ENCODE peak calls at places on chromosome 21, in seven cellular contexts. One of them, this sample, is unnamed.

GRCh38 chr21:38488640-38489282 is 9.5 kb downstream of the ERG start:
- DNase-seq in GM23338: no peak
- DNase-seq in GM23248: no peak
- DNase-seq in HCT116: no peak
- DNase-seq in neural progenitor cell: no peak
- DNase-seq in hepatocyte: no peak
- DNase-seq in PC-3: peak
- DNase-seq in this sample: no peak

GRCh38 chr21:38498057-38498833 is at the start of gene ERG:
- DNase-seq in hepatocyte: no peak
- DNase-seq in neural progenitor cell: no peak
- DNase-seq in GM23338: no peak
- DNase-seq in HCT116: no peak
- DNase-seq in PC-3: no peak
- DNase-seq in GM23248: no peak
- DNase-seq in this sample: no peak

GRCh38 chr21:15164678-15165303 is 100.0 kb upstream of the NRIP1 start:
- DNase-seq in neural progenitor cell: no peak
- DNase-seq in HCT116: no peak
- DNase-seq in GM23248: peak
- DNase-seq in PC-3: peak
- DNase-seq in GM23338: no peak
- DNase-seq in hepatocyte: peak
- DNase-seq in this sample: no peak

GRCh38 chr21:33852495-33852894 is 63.1 kb downstream of the ATP5PO start:
- DNase-seq in hepatocyte: no peak
- DNase-seq in HCT116: no peak
- DNase-seq in GM23248: no peak
- DNase-seq in GM23338: no peak
- DNase-seq in PC-3: no peak
- DNase-seq in neural progenitor cell: no peak
- DNase-seq in this sample: no peak

GRCh38 chr21:38171723-38172344 is 85.0 kb upstream of the KCNJ15 start:
- DNase-seq in HCT116: no peak
- DNase-seq in GM23338: peak
- DNase-seq in PC-3: peak
- DNase-seq in neural progenitor cell: peak
- DNase-seq in GM23248: peak
- DNase-seq in hepatocyte: peak
- DNase-seq in this sample: no peak

GRCh38 chr21:30579351-30579750 is 10.8 kb downstream of the KRTAP22-2 start:
- DNase-seq in GM23338: peak
- DNase-seq in GM23248: no peak
- DNase-seq in neural progenitor cell: peak
- DNase-seq in HCT116: no peak
- DNase-seq in PC-3: no peak
- DNase-seq in hepatocyte: no peak
- DNase-seq in this sample: no peak

GRCh38 chr21:35303085-35303484 is 254.0 kb upstream of the RUNX1 start:
- DNase-seq in GM23248: peak
- DNase-seq in HCT116: peak
- DNase-seq in neural progenitor cell: no peak
- DNase-seq in hepatocyte: peak
- DNase-seq in PC-3: peak
- DNase-seq in GM23338: no peak
- DNase-seq in this sample: no peak

GRCh38 chr21:33894736-33895288 is 20.8 kb downstream of the ATP5PO start:
- DNase-seq in HCT116: peak
- DNase-seq in PC-3: peak
- DNase-seq in hepatocyte: peak
- DNase-seq in neural progenitor cell: peak
- DNase-seq in GM23338: peak
- DNase-seq in GM23248: peak
- DNase-seq in this sample: peak

GRCh38 chr21:37373539-37373938 is 7.0 kb downstream of the DYRK1A start:
- DNase-seq in GM23248: no peak
- DNase-seq in PC-3: peak
- DNase-seq in GM23338: no peak
- DNase-seq in hepatocyte: no peak
- DNase-seq in neural progenitor cell: no peak
- DNase-seq in HCT116: no peak
- DNase-seq in this sample: no peak

GRCh38 chr21:38807987-38808386 is 2.3 kb downstream of the ETS2 start:
- DNase-seq in neural progenitor cell: peak
- DNase-seq in GM23338: no peak
- DNase-seq in HCT116: no peak
- DNase-seq in hepatocyte: no peak
- DNase-seq in GM23248: no peak
- DNase-seq in PC-3: no peak
- DNase-seq in this sample: no peak

GRCh38 chr21:16072692-16073091 is 342.9 kb downstream of the USP25 start:
- DNase-seq in HCT116: no peak
- DNase-seq in GM23338: no peak
- DNase-seq in hepatocyte: peak
- DNase-seq in PC-3: peak
- DNase-seq in neural progenitor cell: no peak
- DNase-seq in GM23248: peak
- DNase-seq in this sample: no peak

GRCh38 chr21:34560609-34561008 is 48.6 kb upstream of the KCNE1 start:
- DNase-seq in HCT116: no peak
- DNase-seq in GM23338: no peak
- DNase-seq in hepatocyte: no peak
- DNase-seq in neural progenitor cell: no peak
- DNase-seq in PC-3: no peak
- DNase-seq in GM23248: no peak
- DNase-seq in this sample: no peak

GRCh38 chr21:43687566-43688395 is 28.4 kb downstream of the RRP1B start:
- DNase-seq in hepatocyte: no peak
- DNase-seq in GM23338: no peak
- DNase-seq in neural progenitor cell: no peak
- DNase-seq in GM23248: no peak
- DNase-seq in HCT116: no peak
- DNase-seq in PC-3: no peak
- DNase-seq in this sample: no peak

GRCh38 chr21:34112316-34113033 is 39.1 kb downstream of the MRPS6 start:
- DNase-seq in HCT116: no peak
- DNase-seq in GM23248: no peak
- DNase-seq in PC-3: no peak
- DNase-seq in GM23338: no peak
- DNase-seq in neural progenitor cell: no peak
- DNase-seq in hepatocyte: no peak
- DNase-seq in this sample: no peak

GRCh38 chr21:31557956-31558838 is 101.3 kb upstream of the SOD1 start:
- DNase-seq in HCT116: no peak
- DNase-seq in GM23338: peak
- DNase-seq in hepatocyte: peak
- DNase-seq in PC-3: peak
- DNase-seq in neural progenitor cell: peak
- DNase-seq in GM23248: peak
- DNase-seq in this sample: peak

GRCh38 chr21:19999369-20000272 is 998.6 kb upstream of the NCAM2 start:
- DNase-seq in hepatocyte: peak
- DNase-seq in neural progenitor cell: no peak
- DNase-seq in HCT116: no peak
- DNase-seq in GM23338: no peak
- DNase-seq in PC-3: no peak
- DNase-seq in GM23248: no peak
- DNase-seq in this sample: no peak

GRCh38 chr21:15638856-15639549 is 90.8 kb upstream of the USP25 start:
- DNase-seq in HCT116: no peak
- DNase-seq in GM23248: no peak
- DNase-seq in neural progenitor cell: no peak
- DNase-seq in PC-3: peak
- DNase-seq in GM23338: no peak
- DNase-seq in hepatocyte: peak
- DNase-seq in this sample: no peak

GRCh38 chr21:25400427-25400826 is 206.9 kb downstream of the MRPL39 start:
- DNase-seq in HCT116: no peak
- DNase-seq in PC-3: no peak
- DNase-seq in neural progenitor cell: no peak
- DNase-seq in hepatocyte: no peak
- DNase-seq in GM23338: no peak
- DNase-seq in GM23248: no peak
- DNase-seq in this sample: no peak

DNA sequence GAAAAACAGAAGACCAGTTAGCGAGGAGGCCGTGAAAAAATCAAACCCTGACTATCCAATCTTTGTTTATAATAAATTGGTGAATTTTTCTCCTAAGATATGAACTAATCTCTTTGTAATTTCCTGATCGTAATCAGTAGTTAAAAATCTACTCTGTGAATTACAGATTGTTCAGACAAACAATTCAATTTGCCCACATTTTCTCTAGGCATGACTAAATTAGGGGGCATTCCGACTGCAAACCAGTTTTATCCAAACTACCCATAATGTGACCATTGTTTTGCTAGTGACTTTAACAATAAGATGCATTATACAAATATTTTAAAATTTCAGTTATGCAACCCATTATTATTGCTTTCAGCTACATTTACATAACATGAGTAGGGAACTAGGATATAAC is 546.9 kb upstream of the ADAMTS5 start:
- DNase-seq in GM23248: no peak
- DNase-seq in GM23338: no peak
- DNase-seq in HCT116: no peak
- DNase-seq in hepatocyte: no peak
- DNase-seq in neural progenitor cell: no peak
- DNase-seq in PC-3: no peak
- DNase-seq in this sample: no peak
- H3K4me2 ChIP-seq in GM23248: no peak
- H3K4me2 ChIP-seq in GM23338: no peak
- H3K4me2 ChIP-seq in HCT116: no peak
- H3K4me2 ChIP-seq in hepatocyte: no peak
- H3K4me2 ChIP-seq in neural progenitor cell: no peak
- H3K4me2 ChIP-seq in PC-3: no peak
- H3K4me2 ChIP-seq in this sample: no peak

GRCh38 chr21:44706026-44706705 is 5.2 kb downstream of the TSPEAR start:
- DNase-seq in HCT116: no peak
- DNase-seq in hepatocyte: no peak
- DNase-seq in GM23248: no peak
- DNase-seq in neural progenitor cell: no peak
- DNase-seq in GM23338: peak
- DNase-seq in PC-3: no peak
- DNase-seq in this sample: no peak
- TF ChIP-seq EZH2 in HCT116: no peak
- TF ChIP-seq EZH2 in hepatocyte: no peak
- TF ChIP-seq EZH2 in GM23248: no peak
- TF ChIP-seq EZH2 in neural progenitor cell: no peak
- TF ChIP-seq EZH2 in GM23338: no peak
- TF ChIP-seq EZH2 in PC-3: no peak
- TF ChIP-seq EZH2 in this sample: no peak

GRCh38 chr21:29017639-29018237 is 1.4 kb downstream of the RWDD2B start:
- DNase-seq in hepatocyte: no peak
- DNase-seq in HCT116: no peak
- DNase-seq in GM23248: peak
- DNase-seq in GM23338: no peak
- DNase-seq in neural progenitor cell: no peak
- DNase-seq in PC-3: no peak
- DNase-seq in this sample: no peak

GRCh38 chr21:29022141-29022540 is 2.3 kb upstream of the USP16 start:
- DNase-seq in GM23248: peak
- DNase-seq in hepatocyte: no peak
- DNase-seq in neural progenitor cell: no peak
- DNase-seq in GM23338: no peak
- DNase-seq in HCT116: no peak
- DNase-seq in PC-3: peak
- DNase-seq in this sample: no peak

DNA sequence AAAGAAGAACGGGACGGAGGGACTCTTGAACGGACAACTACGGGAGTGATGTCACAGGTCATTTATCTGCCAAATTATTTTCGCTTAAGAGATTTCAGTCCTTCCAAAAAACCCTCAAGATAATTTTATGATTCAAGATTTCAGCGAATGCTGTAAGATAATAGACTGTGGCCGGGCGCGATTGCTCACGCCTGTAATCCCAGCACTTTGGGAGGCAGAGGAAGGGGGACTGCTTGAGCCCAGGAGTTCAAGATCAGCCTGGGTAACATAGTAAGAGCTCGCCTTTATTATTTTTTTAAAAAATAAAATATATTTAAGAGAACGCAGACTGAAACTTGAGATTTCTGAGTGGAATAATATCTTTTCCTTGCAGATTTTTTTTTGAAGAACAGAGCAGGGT is 609 bp downstream of the RWDD2B start:
- DNase-seq in hepatocyte: no peak
- DNase-seq in GM23248: peak
- DNase-seq in neural progenitor cell: no peak
- DNase-seq in HCT116: no peak
- DNase-seq in GM23338: no peak
- DNase-seq in PC-3: peak
- DNase-seq in this sample: no peak
- TF ChIP-seq EZH2phosphoT487 in hepatocyte: no peak
- TF ChIP-seq EZH2phosphoT487 in GM23248: no peak
- TF ChIP-seq EZH2phosphoT487 in neural progenitor cell: no peak
- TF ChIP-seq EZH2phosphoT487 in HCT116: no peak
- TF ChIP-seq EZH2phosphoT487 in GM23338: no peak
- TF ChIP-seq EZH2phosphoT487 in PC-3: no peak
- TF ChIP-seq EZH2phosphoT487 in this sample: no peak

DNA sequence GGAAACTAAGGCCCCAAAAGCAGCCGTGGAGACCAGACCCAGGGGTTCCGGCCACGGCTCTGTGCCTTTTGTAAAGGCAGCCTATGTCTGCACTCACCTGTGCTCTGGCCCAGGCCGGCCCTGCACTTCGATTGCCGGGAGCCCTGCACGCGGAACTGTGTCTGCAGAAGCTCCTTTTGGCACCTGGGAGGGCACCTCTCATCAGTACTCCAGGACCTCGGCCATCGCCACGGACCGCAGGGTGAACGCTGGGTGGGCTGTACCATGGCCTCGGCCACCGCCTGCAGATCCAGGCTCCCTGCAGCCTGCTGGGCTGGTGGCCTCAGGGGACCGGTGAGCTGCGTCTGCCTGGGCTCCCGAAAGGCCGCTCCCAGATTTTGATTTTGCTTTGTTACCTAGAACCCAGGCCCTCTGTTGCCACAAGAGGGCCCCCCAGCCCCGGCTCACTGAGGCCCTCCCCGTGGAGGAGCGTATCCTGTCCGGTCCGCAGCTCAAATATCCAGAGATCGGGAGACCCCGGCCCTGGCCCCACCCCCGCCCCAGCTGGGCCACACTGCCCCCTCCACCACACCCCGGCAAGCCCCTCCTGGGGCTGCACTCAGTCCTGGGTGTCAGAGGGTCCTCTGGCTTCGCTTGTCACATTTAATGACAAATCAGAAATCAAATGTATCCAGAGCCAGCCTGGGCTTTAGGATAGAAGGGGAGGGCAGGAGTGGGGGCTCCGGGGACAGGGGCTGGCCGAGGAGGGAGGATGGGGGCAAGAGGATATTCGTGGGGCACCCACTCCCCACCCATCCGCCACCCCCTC is 60.2 kb upstream of the PDE9A start:
- DNase-seq in PC-3: peak
- DNase-seq in HCT116: peak
- DNase-seq in GM23248: peak
- DNase-seq in hepatocyte: peak
- DNase-seq in GM23338: peak
- DNase-seq in neural progenitor cell: peak
- DNase-seq in this sample: peak
- H3K4me2 ChIP-seq in PC-3: peak
- H3K4me2 ChIP-seq in HCT116: peak
- H3K4me2 ChIP-seq in GM23248: no peak
- H3K4me2 ChIP-seq in hepatocyte: peak
- H3K4me2 ChIP-seq in GM23338: peak
- H3K4me2 ChIP-seq in neural progenitor cell: peak
- H3K4me2 ChIP-seq in this sample: peak